ENCODE peak calls at places on chromosome 21, in eight cellular contexts. E is NCI-H2171 treated with DMSO at 0.1 percent for 48 hours; R is activated naive CD8-positive, alpha-beta T cell treated with anti-CD3 and anti-CD28 coated beads for 36 hours; D is stimulated activated CD8-positive, alpha-beta memory T cell treated with anti-CD3 and anti-CD28 coated beads, Interleukin-12 subunit alpha, Interleukin-12 subunit beta, amount 100 ng/mL, for 4 hours; Q is neural crest cell; N is activated T-helper 1 cell treated with Interleukin-2 at 50 U/mL for 16 hours; F is fibroblast of pulmonary artery; Y is globus pallidus. S is an unnamed sample.

GRCh38 chr21:32795802-32796489 is 24.4 kb upstream of the PAXBP1 start:
- DNase-seq in E (no peak), R (no peak), D (no peak), Q (no peak), N (no peak), F (no peak), Y (no peak), S (no peak)

GRCh38 chr21:43865471-43866181 is 603 bp downstream of the AGPAT3 start:
- DNase-seq in E (no peak), R (peak), D (peak), Q (no peak), N (peak), F (peak), Y (no peak), S (no peak)

GRCh38 chr21:46144464-46145070 is 10.8 kb downstream of the FTCD start:
- DNase-seq in E (peak), R (no peak), D (no peak), Q (no peak), N (no peak), F (no peak), Y (peak), S (peak)

GRCh38 chr21:33975548-33976081 is 60.0 kb upstream of the ATP5PO start:
- DNase-seq in E (no peak), R (peak), D (peak), Q (no peak), N (peak), F (no peak), Y (peak), S (no peak)

GRCh38 chr21:45336870-45337269 is 49.2 kb upstream of the POFUT2 start:
- DNase-seq in E (peak), R (no peak), D (no peak), Q (no peak), N (no peak), F (no peak), Y (peak), S (no peak)

GRCh38 chr21:46425566-46425965 is 33.1 kb upstream of the DIP2A start:
- DNase-seq in E (no peak), R (peak), D (peak), Q (no peak), N (no peak), F (no peak), Y (no peak), S (peak)

GRCh38 chr21:14863745-14864210 is 201.0 kb downstream of the NRIP1 start:
- DNase-seq in E (no peak), R (no peak), D (no peak), Q (no peak), N (no peak), F (peak), Y (no peak), S (no peak)

GRCh38 chr21:41965045-41965444 is 11.2 kb upstream of the C2CD2 start:
- DNase-seq in E (peak), R (no peak), D (no peak), Q (no peak), N (no peak), F (no peak), Y (no peak), S (no peak)

GRCh38 chr21:43305336-43305665 is 121.6 kb downstream of the SIK1 start:
- DNase-seq in E (no peak), R (no peak), D (no peak), Q (no peak), N (no peak), F (no peak), Y (no peak), S (no peak)

GRCh38 chr21:42164064-42164789 is 54.7 kb upstream of the ABCG1 start:
- DNase-seq in E (no peak), R (peak), D (peak), Q (peak), N (peak), F (peak), Y (peak), S (peak)

GRCh38 chr21:42567181-42567560 is 53.5 kb downstream of the SLC37A1 start:
- DNase-seq in E (no peak), R (no peak), D (no peak), Q (no peak), N (no peak), F (no peak), Y (no peak), S (no peak)

GRCh38 chr21:42572906-42573495 is 59.3 kb downstream of the SLC37A1 start:
- DNase-seq in E (no peak), R (no peak), D (no peak), Q (no peak), N (no peak), F (no peak), Y (no peak), S (no peak)

GRCh38 chr21:16423921-16424320 is 694.1 kb downstream of the USP25 start:
- DNase-seq in E (no peak), R (no peak), D (no peak), Q (no peak), N (no peak), F (no peak), Y (no peak), S (no peak)

GRCh38 chr21:36425286-36425685 is 40.1 kb downstream of the CHAF1B start:
- DNase-seq in E (no peak), R (no peak), D (no peak), Q (no peak), N (no peak), F (no peak), Y (no peak), S (no peak)

GRCh38 chr21:17088500-17088899 is 424.3 kb upstream of the CXADR start:
- DNase-seq in E (no peak), R (no peak), D (no peak), Q (no peak), N (no peak), F (no peak), Y (no peak), S (no peak)

GRCh38 chr21:14975136-14975905 is 89.5 kb downstream of the NRIP1 start:
- DNase-seq in E (no peak), R (no peak), D (no peak), Q (no peak), N (no peak), F (peak), Y (no peak), S (no peak)

GRCh38 chr21:45288441-45288841 is 746 bp upstream of the POFUT2 start:
- DNase-seq in E (no peak), R (no peak), D (no peak), Q (no peak), N (no peak), F (no peak), Y (no peak), S (no peak)

GRCh38 chr21:39562791-39563770 is 49.7 kb upstream of the B3GALT5 start:
- DNase-seq in E (no peak), R (no peak), D (no peak), Q (no peak), N (no peak), F (no peak), Y (no peak), S (peak)

GRCh38 chr21:28253971-28254370 is 738.7 kb downstream of the LTN1 start:
- DNase-seq in E (no peak), R (no peak), D (no peak), Q (no peak), N (no peak), F (no peak), Y (no peak), S (no peak)